ENCODE peak calls at places on chromosomes 6 and 20, in five cellular contexts. I, A, Z, R and P are unnamed samples.

GRCh38 chr6:83198486-83199172 is 5.5 kb downstream of the RWDD2A start:
- DNase-seq in I (peak; percentile 47), A (no peak), Z (no peak), R (peak; percentile 69), P (peak; percentile 78)

GRCh38 chr6:3522561-3523287 is 65.9 kb upstream of the SLC22A23 start:
- DNase-seq in I (peak; percentile 72), A (peak; percentile 77), Z (no peak), R (peak; percentile 91), P (peak; percentile 82)

GRCh38 chr6:151004415-151005024 is 139.0 kb downstream of the MTHFD1L start:
- DNase-seq in I (peak; percentile 96), A (no peak), Z (peak; percentile 95), R (peak; percentile 95), P (peak; percentile 93)

GRCh38 chr6:140071115-140071514 is 696.7 kb upstream of the CITED2 start:
- DNase-seq in I (peak; percentile 91), A (no peak), Z (peak; percentile 95), R (peak; percentile 86), P (peak; percentile 68)

GRCh38 chr20:15475483-15475882 is 1097.8 kb downstream of the KIF16B start:
- DNase-seq in I (no peak), A (no peak), Z (no peak), R (no peak), P (no peak)

GRCh38 chr6:10350720-10351119 is 64.2 kb downstream of the TFAP2A start:
- DNase-seq in I (no peak), A (no peak), Z (no peak), R (no peak), P (no peak)

GRCh38 chr6:26318459-26319404 is 46.3 kb upstream of the BTN3A2 start:
- DNase-seq in I (no peak), A (peak; percentile 73), Z (no peak), R (no peak), P (no peak)

GRCh38 chr6:89597988-89598387 is 40.6 kb downstream of the LYRM2 start:
- DNase-seq in I (peak; percentile 12), A (peak; percentile 90), Z (peak; percentile 6), R (no peak), P (peak; percentile 37)

GRCh38 chr20:57660510-57661199 is 40.4 kb upstream of the ZBP1 start:
- DNase-seq in I (no peak), A (no peak), Z (no peak), R (no peak), P (no peak)

GRCh38 chr20:15379897-15380296 is 1042.5 kb upstream of the FLRT3 start:
- DNase-seq in I (no peak), A (peak; percentile 55), Z (no peak), R (no peak), P (no peak)

GRCh38 chr6:88780714-88781389 is 182.6 kb downstream of the RNGTT start:
- DNase-seq in I (peak; percentile 25), A (peak; percentile 90), Z (peak; percentile 77), R (peak; percentile 70), P (peak; percentile 76)

GRCh38 chr6:9523462-9523861 is 891.4 kb downstream of the TFAP2A start:
- DNase-seq in I (peak; percentile 92), A (no peak), Z (peak; percentile 89), R (peak; percentile 96), P (peak; percentile 94)

GRCh38 chr6:56771189-56771588 is 128.5 kb upstream of the DST start:
- DNase-seq in I (no peak), A (no peak), Z (no peak), R (no peak), P (peak; percentile 58)

GRCh38 chr6:3918474-3918873 is 69.3 kb downstream of the FAM50B start:
- DNase-seq in I (no peak), A (no peak), Z (no peak), R (no peak), P (no peak)

GRCh38 chr6:46876126-46876525 is 45.6 kb downstream of the ADGRF5 start:
- DNase-seq in I (peak; percentile 99), A (peak; percentile 73), Z (no peak), R (no peak), P (peak; percentile 5)

GRCh38 chr20:61899971-61900370 is 165.7 kb downstream of the TAF4 start:
- DNase-seq in I (no peak), A (no peak), Z (no peak), R (no peak), P (no peak)

GRCh38 chr6:42451595-42452170 is at the start of gene TRERF1:
- DNase-seq in I (peak; percentile 64), A (peak; percentile 93), Z (peak; percentile 85), R (peak; percentile 81), P (peak; percentile 75)

GRCh38 chr6:51118754-51119153 is 300.1 kb downstream of the TFAP2B start:
- DNase-seq in I (no peak), A (no peak), Z (no peak), R (no peak), P (no peak)

GRCh38 chr20:48180637-48181036 is 395.4 kb upstream of the SULF2 start:
- DNase-seq in I (peak; percentile 85), A (no peak), Z (no peak), R (peak; percentile 27), P (no peak)

DNA sequence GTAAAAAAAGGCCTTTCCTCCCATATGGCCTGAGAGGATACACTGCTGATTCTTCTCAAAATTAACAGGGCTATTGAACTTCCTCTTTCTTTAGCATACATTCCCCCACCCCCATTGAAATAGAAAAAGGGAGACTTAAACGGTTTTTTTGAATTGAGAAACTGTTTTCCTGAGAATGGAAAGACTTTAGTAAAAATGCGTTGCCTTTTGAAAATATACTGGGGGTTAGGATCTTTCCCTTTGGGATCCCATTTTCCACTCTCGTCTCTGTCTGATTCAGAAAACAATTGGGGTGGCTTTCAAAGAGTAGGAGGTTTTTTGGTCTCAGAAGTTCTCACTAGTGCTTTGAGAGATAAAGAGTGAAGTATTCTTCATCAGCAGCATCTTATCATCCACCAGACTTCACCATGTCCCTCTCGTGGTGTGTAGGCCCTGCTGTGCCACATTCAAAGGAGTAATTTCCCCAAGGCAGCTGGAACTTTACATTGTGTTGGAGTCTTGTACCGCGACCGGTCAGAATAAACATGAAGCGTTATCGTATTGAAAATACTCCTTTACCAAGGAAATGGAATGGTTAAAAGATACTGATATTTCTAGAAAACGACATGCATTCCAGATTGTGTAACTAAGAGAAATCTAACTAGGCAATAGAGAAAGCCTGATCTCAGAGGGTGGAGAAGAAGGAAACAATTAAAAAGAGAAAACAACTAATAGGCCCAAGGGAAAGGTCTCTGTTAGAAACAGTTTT is 10.6 kb downstream of the MYB start:
- DNase-seq in I (no peak), A (no peak), Z (no peak), R (no peak), P (no peak)
- H3K4me2 ChIP-seq in I (no peak overlapping the region), A (no peak overlapping the region), Z (no peak overlapping the region), R (no peak overlapping the region), P (no peak overlapping the region)

GRCh38 chr20:63017076-63017825 is 10.5 kb upstream of the BHLHE23 start:
- DNase-seq in I (no peak), A (no peak), Z (no peak), R (no peak), P (no peak)
- H3K27me3 ChIP-seq in I (peaks cover 39% of the 10 kb centered on the region), A (peaks cover 5% of the 10 kb centered on the region), Z (peaks cover 40% of the 10 kb centered on the region), R (peaks cover 74% of the 10 kb centered on the region), P (peaks cover 57% of the 10 kb centered on the region)

GRCh38 chr20:10649080-10649816 is 24.6 kb downstream of the JAG1 start:
- DNase-seq in I (peak; percentile 38), A (peak; percentile 58), Z (no peak), R (no peak), P (no peak)

GRCh38 chr20:10647909-10648308 is 25.9 kb downstream of the JAG1 start:
- DNase-seq in I (no peak), A (no peak), Z (no peak), R (no peak), P (no peak)

GRCh38 chr20:10647471-10647870 is 26.3 kb downstream of the JAG1 start:
- DNase-seq in I (no peak), A (peak; percentile 89), Z (no peak), R (no peak), P (peak; percentile 23)

GRCh38 chr20:10649817-10650200 is 24.0 kb downstream of the JAG1 start:
- DNase-seq in I (peak; percentile 71), A (no peak), Z (no peak), R (no peak), P (no peak)

GRCh38 chr20:10648651-10649050 is 25.1 kb downstream of the JAG1 start:
- DNase-seq in I (peak; percentile 95), A (peak; percentile 46), Z (peak; percentile 77), R (peak; percentile 91), P (peak; percentile 66)
- H3K4me2 ChIP-seq in I (peak overlapping the region; percentile 58), A (no peak overlapping the region), Z (no peak overlapping the region), R (peak overlapping the region; percentile 4), P (no peak overlapping the region)

GRCh38 chr20:51085761-51086160 is 62.9 kb upstream of the KCNG1 start:
- DNase-seq in I (no peak), A (no peak), Z (no peak), R (no peak), P (no peak)
- H3K27me3 ChIP-seq in I (peaks cover 65% of the 10 kb centered on the region), A (no peaks in the 10 kb centered on the region), Z (peaks cover 21% of the 10 kb centered on the region), R (peaks cover 74% of the 10 kb centered on the region), P (peaks cover 81% of the 10 kb centered on the region)

GRCh38 chr20:31475032-31475431 is at the start of the genes DEFB124 and REM1:
- DNase-seq in I (no peak), A (no peak), Z (no peak), R (no peak), P (no peak)
- H3K4me2 ChIP-seq in I (peak within 1 kb of the TSS; percentile 39), A (no peak within 1 kb of the TSS), Z (no peak within 1 kb of the TSS), R (no peak within 1 kb of the TSS), P (no peak within 1 kb of the TSS)

GRCh38 chr20:21529863-21530262 is 16.0 kb upstream of the NKX2-2 start:
- DNase-seq in I (no peak), A (peak; percentile 44), Z (no peak), R (no peak), P (no peak)
- H3K27me3 ChIP-seq in I (peaks cover 9% of the 10 kb centered on the region), A (peaks cover 10% of the 10 kb centered on the region), Z (no peaks in the 10 kb centered on the region), R (peaks cover 6% of the 10 kb centered on the region), P (peaks cover 23% of the 10 kb centered on the region)